ENCODE peak calls at places on chromosomes 16 and 17, in seven cellular contexts. O is Caco-2; B is left ventricle myocardium inferior; G is retina; Q is MV-4-11; H is activated CD8-positive, alpha-beta T cell treated with anti-CD3 and anti-CD28 coated beads for 36 hours; V is SJCRH30. P is an unnamed sample.

GRCh38 chr16:89002851-89003830 is 26.1 kb upstream of the CBFA2T3 start:
- DNase-seq in O (no peak), B (no peak), G (no peak), Q (no peak), H (no peak), V (no peak), P (no peak)

GRCh38 chr17:42598905-42599304 is 10.3 kb downstream of the RETREG3 start:
- DNase-seq in O (no peak), B (peak; percentile 24), G (no peak), Q (no peak), H (no peak), V (no peak), P (peak; percentile 30)

GRCh38 chr16:58450590-58450989 is 49.4 kb upstream of the NDRG4 start:
- DNase-seq in O (no peak), B (no peak), G (no peak), Q (no peak), H (no peak), V (no peak), P (no peak)

GRCh38 chr17:21210411-21211076 is 3.4 kb downstream of the TMEM11 start:
- DNase-seq in O (no peak), B (no peak), G (no peak), Q (peak; percentile 88), H (no peak), V (no peak), P (peak; percentile 36)

GRCh38 chr16:8945626-8946296 is 17.9 kb downstream of the USP7 start:
- DNase-seq in O (no peak), B (no peak), G (no peak), Q (no peak), H (no peak), V (no peak), P (no peak)

GRCh38 chr17:55484575-55484974 is 26.7 kb downstream of the SMIM36 start:
- DNase-seq in O (no peak), B (no peak), G (no peak), Q (no peak), H (no peak), V (no peak), P (no peak)

GRCh38 chr17:36608794-36609497 is 7.6 kb downstream of the MRM1 start:
- DNase-seq in O (no peak), B (peak; percentile 27), G (peak; percentile 81), Q (peak; percentile 37), H (no peak), V (no peak), P (peak; percentile 58)

GRCh38 chr17:68514809-68515208 is 2.6 kb downstream of the PRKAR1A start:
- DNase-seq in O (no peak), B (no peak), G (no peak), Q (no peak), H (no peak), V (no peak), P (no peak)

GRCh38 chr17:1936766-1937165 is 88.4 kb downstream of the RTN4RL1 start:
- DNase-seq in O (no peak), B (no peak), G (no peak), Q (no peak), H (no peak), V (no peak), P (no peak)

GRCh38 chr17:1580979-1581676 is 18.5 kb upstream of the PITPNA start:
- DNase-seq in O (no peak), B (no peak), G (no peak), Q (no peak), H (no peak), V (no peak), P (no peak)

GRCh38 chr17:49252148-49252682 is 21.6 kb upstream of the PHOSPHO1 start:
- DNase-seq in O (peak; percentile 67), B (no peak), G (no peak), Q (peak; percentile 70), H (no peak), V (no peak), P (peak; percentile 91)

GRCh38 chr17:62825182-62825581 is 17.1 kb upstream of the MARCHF10 start:
- DNase-seq in O (no peak), B (no peak), G (no peak), Q (no peak), H (no peak), V (no peak), P (no peak)

GRCh38 chr17:8964801-8965393 is 610 bp downstream of the PIK3R5 start:
- DNase-seq in O (no peak), B (no peak), G (peak; percentile 8), Q (peak; percentile 39), H (peak; percentile 71), V (no peak), P (peak; percentile 28)

GRCh38 chr17:1153795-1154546 is 25.8 kb downstream of the ABR start:
- DNase-seq in O (peak; percentile 58), B (peak; percentile 65), G (peak; percentile 78), Q (peak; percentile 79), H (no peak), V (peak; percentile 13), P (peak; percentile 52)

GRCh38 chr17:8041980-8042379 is 3.1 kb downstream of the ALOX15B start:
- DNase-seq in O (no peak), B (no peak), G (no peak), Q (no peak), H (no peak), V (no peak), P (no peak)

GRCh38 chr17:11557727-11558452 is 40.4 kb upstream of the DNAH9 start:
- DNase-seq in O (no peak), B (no peak), G (peak; percentile 3), Q (no peak), H (no peak), V (peak; percentile 47), P (no peak)

GRCh38 chr17:78707016-78707415 is 75.1 kb downstream of the CYTH1 start:
- DNase-seq in O (no peak), B (no peak), G (no peak), Q (no peak), H (no peak), V (no peak), P (no peak)

GRCh38 chr16:31409433-31409832 is 16.3 kb downstream of the ITGAD start:
- DNase-seq in O (no peak), B (no peak), G (no peak), Q (no peak), H (no peak), V (no peak), P (no peak)

GRCh38 chr17:75552847-75553552 is 27.5 kb downstream of the LLGL2 start:
- DNase-seq in O (peak; percentile 91), B (no peak), G (no peak), Q (no peak), H (no peak), V (peak; percentile 68), P (peak; percentile 52)

GRCh38 chr17:80997471-80998387 is 6.1 kb downstream of the CHMP6 start:
- DNase-seq in O (no peak), B (no peak), G (no peak), Q (peak; percentile 61), H (no peak), V (no peak), P (peak; percentile 96)

GRCh38 chr17:80694085-80694991 is 149.7 kb downstream of the RPTOR start:
- DNase-seq in O (no peak), B (no peak), G (no peak), Q (no peak), H (no peak), V (peak; percentile 52), P (no peak)

GRCh38 chr16:69423189-69423588 is 1.2 kb upstream of the CYB5B start:
- DNase-seq in O (no peak), B (no peak), G (no peak), Q (no peak), H (no peak), V (no peak), P (peak; percentile 47)

GRCh38 chr16:80592273-80592672 is 51.5 kb downstream of the DYNLRB2 start:
- DNase-seq in O (no peak), B (no peak), G (no peak), Q (no peak), H (no peak), V (no peak), P (no peak)

GRCh38 chr16:53864819-53865491 is 161.0 kb downstream of the FTO start:
- DNase-seq in O (no peak), B (no peak), G (no peak), Q (peak; percentile 70), H (peak; percentile 40), V (no peak), P (peak; percentile 25)

GRCh38 chr17:28421775-28422305 is 15.8 kb upstream of the SLC46A1 start:
- DNase-seq in O (no peak), B (no peak), G (no peak), Q (no peak), H (no peak), V (no peak), P (no peak)

GRCh38 chr17:9432121-9432866 is 143.3 kb downstream of the STX8 start:
- DNase-seq in O (no peak), B (no peak), G (no peak), Q (peak; percentile 30), H (no peak), V (no peak), P (no peak)

GRCh38 chr17:77654296-77654695 is 304.2 kb upstream of the TNRC6C start:
- DNase-seq in O (no peak), B (no peak), G (no peak), Q (no peak), H (no peak), V (no peak), P (no peak)

GRCh38 chr16:54936086-54936978 is 5.7 kb downstream of the IRX5 start:
- DNase-seq in O (no peak), B (no peak), G (peak; percentile 87), Q (peak; percentile 64), H (peak; percentile 26), V (no peak), P (peak; percentile 91)

GRCh38 chr17:71975331-71975801 is 145.5 kb upstream of the SOX9 start:
- DNase-seq in O (no peak), B (peak; percentile 73), G (no peak), Q (no peak), H (no peak), V (no peak), P (no peak)

GRCh38 chr17:57468932-57469775 is 212.8 kb downstream of the MSI2 start:
- DNase-seq in O (no peak), B (no peak), G (peak; percentile 71), Q (peak; percentile 52), H (peak; percentile 46), V (no peak), P (no peak)

GRCh38 chr16:68866933-68867332 is 23.6 kb downstream of the TANGO6 start:
- DNase-seq in O (no peak), B (no peak), G (no peak), Q (no peak), H (no peak), V (no peak), P (no peak)

GRCh38 chr16:9125658-9126492 is 34.4 kb downstream of the HAPSTR1 start:
- DNase-seq in O (no peak), B (no peak), G (no peak), Q (no peak), H (peak; percentile 48), V (no peak), P (no peak)

GRCh38 chr16:30923554-30924085 is at the start of gene FBXL19:
- DNase-seq in O (no peak), B (peak; percentile 48), G (no peak), Q (no peak), H (peak; percentile 33), V (no peak), P (no peak)

GRCh38 chr16:56481468-56482112 is 30.2 kb downstream of the OGFOD1 start:
- DNase-seq in O (no peak), B (no peak), G (no peak), Q (no peak), H (no peak), V (no peak), P (no peak)

GRCh38 chr17:30958187-30958586 is 12.7 kb upstream of the RNF135 start:
- DNase-seq in O (no peak), B (no peak), G (no peak), Q (peak; percentile 87), H (no peak), V (no peak), P (peak; percentile 87)

GRCh38 chr16:53754938-53755910 is 51.3 kb downstream of the FTO start:
- DNase-seq in O (peak; percentile 85), B (no peak), G (peak; percentile 36), Q (no peak), H (no peak), V (no peak), P (no peak)

GRCh38 chr16:10868089-10868488 is 8.9 kb upstream of the CIITA start:
- DNase-seq in O (no peak), B (no peak), G (no peak), Q (no peak), H (no peak), V (no peak), P (no peak)